ENCODE peak calls at places on chromosomes 2 and 18, in ten cellular contexts. One of them, this sample, is unnamed.

GRCh38 chr18:3192286-3192685 is 27.5 kb downstream of the MYOM1 start:
- DNase-seq in uterus: no peak
- DNase-seq in stomach: no peak
- DNase-seq in body of pancreas: no peak
- DNase-seq in breast epithelium: no peak
- DNase-seq in transverse colon: no peak
- DNase-seq in A549: no peak
- DNase-seq in lower leg skin: no peak
- DNase-seq in NB4: no peak
- DNase-seq in spleen: no peak
- DNase-seq in this sample: no peak

GRCh38 chr2:60470340-60470739 is 83.1 kb downstream of the BCL11A start:
- DNase-seq in uterus: no peak
- DNase-seq in NB4: no peak
- DNase-seq in spleen: no peak
- DNase-seq in A549: no peak
- DNase-seq in stomach: no peak
- DNase-seq in body of pancreas: no peak
- DNase-seq in breast epithelium: no peak
- DNase-seq in lower leg skin: no peak
- DNase-seq in transverse colon: no peak
- DNase-seq in this sample: no peak

GRCh38 chr2:160674076-160674630 is 180.5 kb upstream of the RBMS1 start:
- DNase-seq in breast epithelium: no peak
- DNase-seq in transverse colon: no peak
- DNase-seq in spleen: no peak
- DNase-seq in lower leg skin: no peak
- DNase-seq in NB4: no peak
- DNase-seq in uterus: no peak
- DNase-seq in stomach: no peak
- DNase-seq in body of pancreas: no peak
- DNase-seq in A549: no peak
- DNase-seq in this sample: no peak

GRCh38 chr2:2889141-2889540 is 488.5 kb downstream of the EIPR1 start:
- DNase-seq in uterus: no peak
- DNase-seq in NB4: no peak
- DNase-seq in spleen: no peak
- DNase-seq in A549: no peak
- DNase-seq in body of pancreas: no peak
- DNase-seq in stomach: no peak
- DNase-seq in transverse colon: no peak
- DNase-seq in breast epithelium: no peak
- DNase-seq in lower leg skin: no peak
- DNase-seq in this sample: no peak

GRCh38 chr2:185952098-185952497 is 213.5 kb downstream of the FSIP2 start:
- DNase-seq in uterus: no peak
- DNase-seq in NB4: no peak
- DNase-seq in lower leg skin: no peak
- DNase-seq in spleen: no peak
- DNase-seq in body of pancreas: no peak
- DNase-seq in stomach: no peak
- DNase-seq in A549: no peak
- DNase-seq in transverse colon: no peak
- DNase-seq in breast epithelium: no peak
- DNase-seq in this sample: no peak

GRCh38 chr2:96506016-96506906 is 1.1 kb upstream of the NEURL3 start:
- DNase-seq in NB4: no peak
- DNase-seq in breast epithelium: no peak
- DNase-seq in lower leg skin: no peak
- DNase-seq in stomach: no peak
- DNase-seq in spleen: no peak
- DNase-seq in transverse colon: no peak
- DNase-seq in uterus: no peak
- DNase-seq in body of pancreas: no peak
- DNase-seq in A549: no peak
- DNase-seq in this sample: no peak

GRCh38 chr18:26453370-26454030 is 94.9 kb downstream of the KCTD1 start:
- DNase-seq in uterus: no peak
- DNase-seq in breast epithelium: no peak
- DNase-seq in spleen: no peak
- DNase-seq in lower leg skin: no peak
- DNase-seq in transverse colon: no peak
- DNase-seq in NB4: no peak
- DNase-seq in stomach: no peak
- DNase-seq in A549: no peak
- DNase-seq in body of pancreas: no peak
- DNase-seq in this sample: no peak

GRCh38 chr18:5463390-5463789 is 80.4 kb downstream of the EPB41L3 start:
- DNase-seq in NB4: no peak
- DNase-seq in breast epithelium: peak; percentile 18
- DNase-seq in spleen: no peak
- DNase-seq in body of pancreas: peak; percentile 48
- DNase-seq in A549: no peak
- DNase-seq in uterus: peak; percentile 62
- DNase-seq in transverse colon: peak; percentile 59
- DNase-seq in stomach: no peak
- DNase-seq in lower leg skin: peak; percentile 68
- DNase-seq in this sample: no peak

GRCh38 chr18:60047556-60047955 is 147.8 kb downstream of the PMAIP1 start:
- DNase-seq in stomach: no peak
- DNase-seq in transverse colon: no peak
- DNase-seq in spleen: no peak
- DNase-seq in body of pancreas: no peak
- DNase-seq in uterus: no peak
- DNase-seq in lower leg skin: no peak
- DNase-seq in A549: no peak
- DNase-seq in breast epithelium: no peak
- DNase-seq in NB4: no peak
- DNase-seq in this sample: no peak

DNA sequence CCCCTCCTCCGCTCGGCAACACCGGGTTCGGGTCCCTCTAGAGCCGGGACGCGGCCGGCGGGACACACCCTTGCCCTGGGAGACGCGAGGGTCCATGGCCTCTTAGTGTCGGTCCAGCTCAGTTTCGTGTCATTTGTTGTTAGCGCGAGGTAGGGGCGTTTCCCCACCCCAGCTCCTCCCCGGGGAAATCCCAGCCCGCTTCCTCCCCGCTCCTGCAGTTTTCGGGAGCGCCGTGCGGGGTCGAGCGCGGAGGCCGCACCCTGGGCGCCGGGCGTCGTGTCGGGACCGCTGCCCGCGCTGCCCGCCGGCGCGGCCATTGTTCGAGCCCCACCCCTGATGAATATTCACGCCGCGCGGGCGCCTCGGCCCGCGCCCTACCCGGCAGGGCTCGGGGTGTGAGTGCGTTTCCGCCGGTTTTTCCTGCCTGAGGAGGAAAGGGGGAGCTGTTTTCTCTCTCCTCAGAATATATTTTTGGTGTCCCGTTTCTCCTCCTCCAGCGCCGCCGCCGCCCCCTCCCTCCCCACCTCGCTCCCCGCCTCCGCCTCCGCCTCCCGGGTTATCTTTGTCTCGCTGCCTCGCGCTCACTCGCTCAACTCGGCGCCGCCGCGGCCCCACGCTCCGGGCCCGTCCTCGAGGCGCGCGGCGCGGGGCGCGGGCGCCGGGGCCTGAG is at the start of gene MAP4K4:
- DNase-seq in NB4: peak; percentile 84
- DNase-seq in body of pancreas: peak; percentile 68
- DNase-seq in spleen: peak; percentile 95
- DNase-seq in uterus: peak; percentile 86
- DNase-seq in stomach: peak; percentile 75
- DNase-seq in breast epithelium: peak; percentile 54
- DNase-seq in transverse colon: peak; percentile 78
- DNase-seq in A549: peak; percentile 82
- DNase-seq in lower leg skin: peak; percentile 81
- DNase-seq in this sample: peak; percentile 87
- TF ChIP-seq POLR2A in NB4: no peak
- TF ChIP-seq POLR2A in body of pancreas: peak; percentile 53
- TF ChIP-seq POLR2A in spleen: no peak
- TF ChIP-seq POLR2A in uterus: peak; percentile 49
- TF ChIP-seq POLR2A in stomach: no peak
- TF ChIP-seq POLR2A in breast epithelium: no peak
- TF ChIP-seq POLR2A in transverse colon: peak; percentile 8
- TF ChIP-seq POLR2A in A549: peak; percentile 68
- TF ChIP-seq POLR2A in lower leg skin: no peak
- TF ChIP-seq POLR2A in this sample: peak; percentile 67

DNA sequence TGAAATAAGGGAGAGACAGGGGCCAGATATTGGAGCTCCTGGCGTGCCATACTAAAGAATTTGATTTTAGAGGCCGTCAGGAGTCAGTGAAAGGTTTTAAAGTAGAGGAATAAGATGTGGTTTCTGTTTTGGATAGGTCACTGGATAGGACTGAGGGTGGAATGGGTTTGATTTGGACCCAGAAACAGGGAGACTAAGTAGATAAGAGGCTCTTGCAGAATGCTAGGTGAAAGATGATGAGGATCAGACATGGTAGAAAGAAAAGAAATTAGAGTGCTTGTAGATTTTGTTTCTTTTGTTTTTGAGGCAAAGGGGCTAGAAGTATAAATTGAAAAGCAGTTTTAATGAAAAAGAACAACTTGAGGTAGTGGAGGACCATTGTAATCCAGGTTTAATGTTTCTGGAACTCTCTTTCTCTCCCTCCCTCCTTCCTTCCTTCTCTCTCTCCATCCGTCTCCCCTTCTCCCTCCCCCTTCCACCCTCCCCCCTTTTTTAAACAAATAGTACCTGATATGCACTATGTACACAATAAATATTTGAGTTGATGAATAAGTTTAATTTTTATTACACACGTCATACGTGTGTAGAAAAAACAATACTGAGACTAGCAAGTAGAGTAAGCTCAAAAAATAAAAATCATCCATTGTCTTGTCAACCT is 1.9 kb downstream of the NDUFV2 start:
- DNase-seq in lower leg skin: no peak
- DNase-seq in stomach: no peak
- DNase-seq in breast epithelium: no peak
- DNase-seq in body of pancreas: no peak
- DNase-seq in transverse colon: no peak
- DNase-seq in A549: peak; percentile 32
- DNase-seq in NB4: no peak
- DNase-seq in uterus: no peak
- DNase-seq in spleen: no peak
- DNase-seq in this sample: peak; percentile 68
- TF ChIP-seq POLR2A in lower leg skin: no peak
- TF ChIP-seq POLR2A in stomach: no peak
- TF ChIP-seq POLR2A in breast epithelium: no peak
- TF ChIP-seq POLR2A in body of pancreas: no peak
- TF ChIP-seq POLR2A in transverse colon: no peak
- TF ChIP-seq POLR2A in A549: no peak
- TF ChIP-seq POLR2A in NB4: no peak
- TF ChIP-seq POLR2A in uterus: no peak
- TF ChIP-seq POLR2A in spleen: no peak
- TF ChIP-seq POLR2A in this sample: no peak

DNA sequence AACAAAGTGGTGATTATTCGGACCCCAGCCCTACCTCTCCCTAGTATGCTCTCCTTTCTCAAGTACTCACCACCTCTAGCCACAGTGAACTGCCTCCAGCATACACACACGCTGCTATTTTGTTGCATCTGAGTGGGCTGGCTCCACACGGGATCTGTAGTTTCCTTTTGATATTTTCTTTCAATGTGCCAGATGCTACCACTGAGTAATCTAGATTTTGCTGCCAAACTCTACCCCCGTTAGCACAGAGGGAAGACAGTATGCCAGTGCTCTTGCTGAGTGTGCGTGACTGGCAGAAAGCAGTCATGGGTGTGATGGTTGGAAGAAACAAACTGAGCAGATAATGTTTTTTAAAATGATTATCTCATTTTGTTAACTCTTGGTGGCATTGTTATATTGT is 11.6 kb downstream of the CFLAR start:
- DNase-seq in breast epithelium: no peak
- DNase-seq in uterus: no peak
- DNase-seq in A549: peak; percentile 55
- DNase-seq in transverse colon: no peak
- DNase-seq in NB4: no peak
- DNase-seq in stomach: no peak
- DNase-seq in lower leg skin: no peak
- DNase-seq in spleen: no peak
- DNase-seq in body of pancreas: no peak
- DNase-seq in this sample: peak; percentile 90
- TF ChIP-seq POLR2A in breast epithelium: no peak
- TF ChIP-seq POLR2A in uterus: no peak
- TF ChIP-seq POLR2A in A549: no peak
- TF ChIP-seq POLR2A in transverse colon: no peak
- TF ChIP-seq POLR2A in NB4: no peak
- TF ChIP-seq POLR2A in stomach: no peak
- TF ChIP-seq POLR2A in lower leg skin: no peak
- TF ChIP-seq POLR2A in spleen: no peak
- TF ChIP-seq POLR2A in body of pancreas: peak; percentile 8
- TF ChIP-seq POLR2A in this sample: peak; percentile 91

GRCh38 chr2:162560291-162560690 is 216.4 kb downstream of the GCA start:
- DNase-seq in breast epithelium: no peak
- DNase-seq in stomach: no peak
- DNase-seq in transverse colon: no peak
- DNase-seq in uterus: no peak
- DNase-seq in NB4: no peak
- DNase-seq in A549: no peak
- DNase-seq in lower leg skin: no peak
- DNase-seq in spleen: no peak
- DNase-seq in body of pancreas: no peak
- DNase-seq in this sample: no peak

GRCh38 chr2:162559194-162559593 is 215.3 kb downstream of the GCA start:
- DNase-seq in transverse colon: no peak
- DNase-seq in lower leg skin: no peak
- DNase-seq in spleen: no peak
- DNase-seq in uterus: no peak
- DNase-seq in stomach: no peak
- DNase-seq in body of pancreas: no peak
- DNase-seq in A549: no peak
- DNase-seq in breast epithelium: no peak
- DNase-seq in NB4: no peak
- DNase-seq in this sample: no peak

DNA sequence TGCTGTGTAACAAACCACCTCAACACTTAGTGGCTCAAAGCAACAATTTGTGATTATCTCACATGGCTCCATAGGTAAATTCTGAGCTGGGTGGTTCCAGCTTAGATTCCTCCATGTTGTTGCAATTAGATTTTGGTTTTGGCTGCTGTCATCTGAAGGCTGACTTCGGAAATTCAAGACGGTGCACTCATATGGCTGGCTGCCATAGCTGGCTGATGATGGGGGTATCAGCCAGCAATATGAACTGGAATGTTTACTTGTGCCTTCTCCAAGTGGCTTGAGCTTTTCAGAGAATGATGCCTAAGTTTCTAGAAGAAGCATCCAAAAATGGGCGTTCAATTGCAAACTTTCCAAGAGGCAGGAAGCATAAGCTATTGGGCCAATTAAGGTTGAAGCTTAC is 213.1 kb downstream of the GCA start:
- DNase-seq in stomach: no peak
- DNase-seq in A549: no peak
- DNase-seq in spleen: no peak
- DNase-seq in lower leg skin: no peak
- DNase-seq in NB4: no peak
- DNase-seq in body of pancreas: no peak
- DNase-seq in transverse colon: no peak
- DNase-seq in breast epithelium: no peak
- DNase-seq in uterus: no peak
- DNase-seq in this sample: no peak
- TF ChIP-seq POLR2A in stomach: no peak
- TF ChIP-seq POLR2A in A549: no peak
- TF ChIP-seq POLR2A in spleen: no peak
- TF ChIP-seq POLR2A in lower leg skin: no peak
- TF ChIP-seq POLR2A in NB4: no peak
- TF ChIP-seq POLR2A in body of pancreas: no peak
- TF ChIP-seq POLR2A in transverse colon: no peak
- TF ChIP-seq POLR2A in breast epithelium: no peak
- TF ChIP-seq POLR2A in uterus: no peak
- TF ChIP-seq POLR2A in this sample: no peak